ENCODE peak calls at places on chromosomes 1 and 21, in ten cellular contexts. X is esophagus muscularis mucosa; R is CD4-positive, alpha-beta memory T cell; S is naive thymus-derived CD4-positive, alpha-beta T cell; H is transverse colon; L is pancreas; E is kidney epithelial cell; O is iPS DF 6.9; M is IMR-90; F is bronchial epithelial cell. T is an unnamed sample.

GRCh38 chr1:162019006-162019405 is 4.7 kb downstream of the OLFML2B start:
- DNase-seq in X (no peak), R (no peak), S (no peak), H (no peak), L (no peak), E (peak; percentile 92), O (no peak), M (peak; percentile 73), F (peak; percentile 97), T (no peak)

GRCh38 chr1:33346921-33347649 is 26.2 kb upstream of the A3GALT2 start:
- DNase-seq in X (no peak), R (no peak), S (no peak), H (peak; percentile 61), L (no peak), E (peak; percentile 74), O (no peak), M (peak; percentile 94), F (peak; percentile 93), T (peak; percentile 54)

GRCh38 chr21:17231771-17232170 is 281.1 kb upstream of the CXADR start:
- DNase-seq in X (no peak), R (no peak), S (no peak), H (no peak), L (no peak), E (no peak), O (no peak), M (no peak), F (no peak), T (no peak)

GRCh38 chr1:6440198-6441126 is 15.9 kb downstream of the ESPN start:
- DNase-seq in X (no peak), R (peak; percentile 84), S (peak; percentile 79), H (peak; percentile 87), L (peak; percentile 90), E (no peak), O (no peak), M (peak; percentile 22), F (no peak), T (peak; percentile 87)

GRCh38 chr1:228445867-228446584 is 29.4 kb upstream of the TRIM17 start:
- DNase-seq in X (no peak), R (peak; percentile 53), S (peak; percentile 44), H (no peak), L (no peak), E (no peak), O (no peak), M (peak; percentile 56), F (peak; percentile 31), T (no peak)

GRCh38 chr1:94541175-94542087 is at the start of gene F3:
- DNase-seq in X (peak; percentile 94), R (peak; percentile 65), S (peak; percentile 87), H (peak; percentile 95), L (peak; percentile 96), E (peak; percentile 61), O (no peak), M (peak; percentile 91), F (peak; percentile 88), T (peak; percentile 94)

GRCh38 chr1:153922076-153922837 is 515 bp downstream of the GATAD2B start:
- DNase-seq in X (no peak), R (peak; percentile 72), S (peak; percentile 57), H (no peak), L (no peak), E (no peak), O (no peak), M (no peak), F (peak; percentile 42), T (no peak)

GRCh38 chr1:61287734-61288133 is 205.4 kb downstream of the NFIA start:
- DNase-seq in X (no peak), R (no peak), S (no peak), H (no peak), L (no peak), E (no peak), O (no peak), M (peak; percentile 79), F (peak; percentile 59), T (no peak)

GRCh38 chr1:145720556-145720877 is 1.2 kb downstream of the CD160 start:
- DNase-seq in X (no peak), R (no peak), S (no peak), H (no peak), L (no peak), E (peak; percentile 66), O (no peak), M (peak; percentile 91), F (peak; percentile 82), T (no peak)
- H3K4me3 ChIP-seq in X (peak overlapping the region; percentile 45), R (no peak overlapping the region), S (peak overlapping the region; percentile 60), H (no peak overlapping the region), L (no peak overlapping the region), E (no peak overlapping the region), O (no peak overlapping the region), M (no peak overlapping the region), F (no peak overlapping the region), T (no peak overlapping the region)

GRCh38 chr1:25813071-25813733 is 6.6 kb upstream of the MTFR1L start:
- DNase-seq in X (no peak), R (no peak), S (no peak), H (no peak), L (no peak), E (no peak), O (no peak), M (no peak), F (no peak), T (no peak)
- H3K36me3 ChIP-seq in X (peaks cover 39% of the 10 kb centered on the region), R (no peaks in the 10 kb centered on the region), S (peaks cover 62% of the 10 kb centered on the region), H (no peaks in the 10 kb centered on the region), L (no peaks in the 10 kb centered on the region), E (no peaks in the 10 kb centered on the region), O (peaks cover 11% of the 10 kb centered on the region), M (peaks cover 52% of the 10 kb centered on the region), F (peaks cover 25% of the 10 kb centered on the region), T (no peaks in the 10 kb centered on the region)

GRCh38 chr1:246695666-246696065 is 28.5 kb upstream of the SCCPDH start:
- DNase-seq in X (no peak), R (no peak), S (no peak), H (no peak), L (no peak), E (no peak), O (no peak), M (no peak), F (no peak), T (no peak)

GRCh38 chr1:246695136-246695535 is 29.1 kb upstream of the SCCPDH start:
- DNase-seq in X (no peak), R (no peak), S (no peak), H (no peak), L (no peak), E (peak; percentile 19), O (no peak), M (peak; percentile 41), F (peak; percentile 73), T (no peak)

GRCh38 chr1:246699095-246699735 is 25.0 kb upstream of the SCCPDH start:
- DNase-seq in X (peak; percentile 95), R (peak; percentile 77), S (peak; percentile 74), H (peak; percentile 93), L (peak; percentile 83), E (peak; percentile 59), O (no peak), M (peak; percentile 96), F (peak; percentile 83), T (peak; percentile 86)

GRCh38 chr1:246703581-246703980 is 20.6 kb upstream of the SCCPDH start:
- DNase-seq in X (no peak), R (no peak), S (no peak), H (peak; percentile 69), L (no peak), E (no peak), O (no peak), M (no peak), F (no peak), T (peak; percentile 80)

GRCh38 chr1:246698466-246699094 is 25.6 kb upstream of the SCCPDH start:
- DNase-seq in X (no peak), R (no peak), S (no peak), H (no peak), L (no peak), E (no peak), O (no peak), M (no peak), F (no peak), T (no peak)
- H3K4me3 ChIP-seq in X (peak overlapping the region; percentile 35), R (peak overlapping the region; percentile 4), S (peak overlapping the region; percentile 26), H (no peak overlapping the region), L (no peak overlapping the region), E (no peak overlapping the region), O (no peak overlapping the region), M (peak overlapping the region; percentile 15), F (peak overlapping the region; percentile 17), T (no peak overlapping the region)

GRCh38 chr1:53936430-53936829 is 9.1 kb downstream of the IFT25 start:
- DNase-seq in X (no peak), R (no peak), S (no peak), H (no peak), L (no peak), E (no peak), O (no peak), M (no peak), F (no peak), T (no peak)
- H3K36me3 ChIP-seq in X (no peaks in the 10 kb centered on the region), R (peaks cover 10% of the 10 kb centered on the region), S (peaks cover 26% of the 10 kb centered on the region), H (no peaks in the 10 kb centered on the region), L (no peaks in the 10 kb centered on the region), E (no peaks in the 10 kb centered on the region), O (no peaks in the 10 kb centered on the region), M (peaks cover 8% of the 10 kb centered on the region), F (no peaks in the 10 kb centered on the region), T (no peaks in the 10 kb centered on the region)

GRCh38 chr1:38131024-38131585 is 84.5 kb upstream of the POU3F1 start:
- DNase-seq in X (no peak), R (no peak), S (no peak), H (no peak), L (no peak), E (no peak), O (no peak), M (peak; percentile 42), F (no peak), T (no peak)
- H3K4me3 ChIP-seq in X (no peak overlapping the region), R (no peak overlapping the region), S (no peak overlapping the region), H (no peak overlapping the region), L (no peak overlapping the region), E (no peak overlapping the region), O (no peak overlapping the region), M (no peak overlapping the region), F (no peak overlapping the region), T (no peak overlapping the region)

T was measured in mucosa of descending colon.